ENCODE peak calls at places on chromosomes 1 and 21, in five cellular contexts. C is thoracic aorta, S is upper lobe of right lung, X is spleen, D is heart left ventricle. M is an unnamed sample.

GRCh38 chr1:117812868-117813511 is 116.4 kb downstream of the GDAP2 start:
- DNase-seq in C (no peak), S (no peak), X (no peak), D (no peak), M (no peak)

GRCh38 chr21:44710294-44710665 is 1.1 kb downstream of the TSPEAR start:
- DNase-seq in C (no peak), S (peak; percentile 52), X (no peak), D (no peak), M (peak; percentile 68)

GRCh38 chr1:118494998-118495397 is 310.0 kb upstream of the SPAG17 start:
- DNase-seq in C (no peak), S (no peak), X (no peak), D (no peak), M (no peak)

GRCh38 chr1:161986328-161986727 is 37.3 kb downstream of the OLFML2B start:
- DNase-seq in C (no peak), S (no peak), X (no peak), D (no peak), M (no peak)

GRCh38 chr1:228017356-228018124 is 10.7 kb downstream of the WNT3A start:
- DNase-seq in C (no peak), S (peak; percentile 38), X (peak; percentile 51), D (no peak), M (peak; percentile 43)

GRCh38 chr1:186059311-186059710 is 315.7 kb downstream of the TPR start:
- DNase-seq in C (no peak), S (no peak), X (no peak), D (no peak), M (no peak)

GRCh38 chr1:210025870-210026269 is 87.9 kb downstream of the SYT14 start:
- DNase-seq in C (no peak), S (no peak), X (no peak), D (no peak), M (no peak)

GRCh38 chr1:238439483-238439882 is 548.8 kb upstream of the ZP4 start:
- DNase-seq in C (no peak), S (no peak), X (no peak), D (no peak), M (no peak)

GRCh38 chr1:15201221-15201620 is 45.8 kb upstream of the FHAD1 start:
- DNase-seq in C (no peak), S (no peak), X (no peak), D (no peak), M (no peak)

GRCh38 chr1:108089482-108089881 is 110.7 kb downstream of the SLC25A24 start:
- DNase-seq in C (no peak), S (no peak), X (no peak), D (peak; percentile 9), M (no peak)

GRCh38 chr1:183231545-183231944 is 45.5 kb downstream of the LAMC2 start:
- DNase-seq in C (no peak), S (no peak), X (no peak), D (no peak), M (no peak)

GRCh38 chr1:4396571-4396970 is 257.8 kb upstream of the AJAP1 start:
- DNase-seq in C (no peak), S (no peak), X (no peak), D (no peak), M (no peak)

GRCh38 chr1:22662318-22662717 is 9.3 kb downstream of the C1QB start:
- DNase-seq in C (no peak), S (no peak), X (no peak), D (no peak), M (no peak)

GRCh38 chr1:200793677-200794076 is 55.0 kb downstream of the CAMSAP2 start:
- DNase-seq in C (no peak), S (no peak), X (no peak), D (no peak), M (no peak)

GRCh38 chr1:52123622-52124021 is 18.3 kb upstream of the ZFYVE9 start:
- DNase-seq in C (no peak), S (no peak), X (no peak), D (no peak), M (no peak)

GRCh38 chr1:31984419-31985347 is 29.0 kb upstream of the KHDRBS1 start:
- DNase-seq in C (no peak), S (no peak), X (no peak), D (no peak), M (no peak)

DNA sequence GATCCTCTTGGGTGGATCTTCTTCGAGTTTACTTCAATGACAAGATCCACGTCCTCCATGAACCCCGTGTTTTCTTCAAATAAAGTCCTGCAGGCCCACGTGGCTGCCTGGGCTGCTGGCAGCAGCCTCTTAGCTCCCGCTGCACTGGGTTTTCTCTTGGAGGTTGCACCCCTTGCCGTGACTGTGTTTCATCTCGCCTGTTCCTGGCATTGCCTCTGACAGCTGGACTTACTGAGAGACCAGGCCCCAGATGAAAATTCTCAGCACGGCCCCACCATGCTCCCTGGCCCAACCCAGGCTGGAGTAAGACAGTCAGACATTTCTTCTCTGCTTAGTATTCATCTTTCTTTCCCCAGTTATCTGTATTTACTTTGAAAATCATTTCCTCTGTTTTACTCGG is 274.8 kb upstream of the RUNX1 start:
- DNase-seq in C (no peak), S (no peak), X (no peak), D (peak; percentile 16), M (no peak)
- H3K27ac ChIP-seq in C (peak overlapping the region; percentile 81), S (peak overlapping the region; percentile 72), X (no peak overlapping the region), D (peak overlapping the region; percentile 69), M (peak overlapping the region; percentile 42)

GRCh38 chr1:246280551-246280950 is 226.5 kb downstream of the SMYD3 start:
- DNase-seq in C (no peak), S (no peak), X (no peak), D (no peak), M (no peak)
- TF ChIP-seq CTCF in C (no peak), S (peak; percentile 13), X (peak; percentile 20), D (peak; percentile 11), M (no peak)

GRCh38 chr1:225774276-225775147 is 3.1 kb upstream of the SRP9 start:
- DNase-seq in C (no peak), S (no peak), X (no peak), D (no peak), M (no peak)

GRCh38 chr1:225778412-225778669 is 715 bp downstream of the SRP9 start:
- DNase-seq in C (no peak), S (no peak), X (no peak), D (no peak), M (no peak)

GRCh38 chr1:225777058-225777582 is 506 bp upstream of the SRP9 start:
- DNase-seq in C (no peak), S (no peak), X (no peak), D (no peak), M (no peak)

GRCh38 chr1:225777583-225778411 is at the start of gene SRP9:
- DNase-seq in C (peak; percentile 95), S (peak; percentile 99), X (peak; percentile 99), D (peak; percentile 99), M (peak; percentile 99)

DNA sequence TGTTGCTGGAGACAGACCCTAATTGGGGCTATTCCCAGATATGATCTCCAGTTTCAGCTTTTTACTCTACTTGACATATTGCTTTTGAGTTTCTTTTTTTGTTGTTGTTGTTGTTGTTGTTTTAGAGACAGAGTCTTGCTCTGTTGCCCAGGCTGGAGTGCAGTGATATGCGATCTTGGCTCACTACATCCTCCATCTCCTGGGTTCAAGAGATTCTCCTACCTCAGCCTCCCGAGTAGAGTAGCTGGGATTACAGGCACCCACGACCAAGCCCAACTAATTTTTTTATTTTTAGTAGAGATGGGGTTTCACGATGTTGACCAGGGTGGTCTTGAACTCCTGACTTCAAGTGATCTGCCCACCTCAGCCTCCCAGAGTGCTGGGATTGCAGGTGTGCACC is 1.3 kb upstream of the SRP9 start:
- DNase-seq in C (no peak), S (no peak), X (no peak), D (no peak), M (no peak)
- H3K4me3 ChIP-seq in C (no peak overlapping the region), S (no peak overlapping the region), X (no peak overlapping the region), D (no peak overlapping the region), M (no peak overlapping the region)

GRCh38 chr1:39842726-39843305 is 40.5 kb downstream of the TRIT1 start:
- DNase-seq in C (no peak), S (no peak), X (no peak), D (no peak), M (no peak)

GRCh38 chr1:39847940-39848339 is 35.4 kb downstream of the TRIT1 start:
- DNase-seq in C (no peak), S (no peak), X (no peak), D (no peak), M (no peak)

GRCh38 chr1:39842030-39842678 is 41.1 kb downstream of the TRIT1 start:
- DNase-seq in C (no peak), S (no peak), X (no peak), D (no peak), M (no peak)

GRCh38 chr1:39849203-39849602 is 34.1 kb downstream of the TRIT1 start:
- DNase-seq in C (no peak), S (no peak), X (no peak), D (no peak), M (no peak)

GRCh38 chr1:39845569-39846566 is 37.4 kb downstream of the TRIT1 start:
- DNase-seq in C (peak; percentile 59), S (peak; percentile 84), X (peak; percentile 90), D (peak; percentile 90), M (no peak)
- H3K27ac ChIP-seq in C (no peak overlapping the region), S (peak overlapping the region; percentile 40), X (peak overlapping the region; percentile 55), D (peak overlapping the region; percentile 80), M (no peak overlapping the region)

GRCh38 chr1:234912541-234913312 is 215.9 kb downstream of the TOMM20 start:
- DNase-seq in C (no peak), S (peak; percentile 72), X (no peak), D (no peak), M (no peak)
- TF ChIP-seq CTCF in C (no peak), S (peak; percentile 17), X (no peak), D (peak; percentile 11), M (no peak)

DNA sequence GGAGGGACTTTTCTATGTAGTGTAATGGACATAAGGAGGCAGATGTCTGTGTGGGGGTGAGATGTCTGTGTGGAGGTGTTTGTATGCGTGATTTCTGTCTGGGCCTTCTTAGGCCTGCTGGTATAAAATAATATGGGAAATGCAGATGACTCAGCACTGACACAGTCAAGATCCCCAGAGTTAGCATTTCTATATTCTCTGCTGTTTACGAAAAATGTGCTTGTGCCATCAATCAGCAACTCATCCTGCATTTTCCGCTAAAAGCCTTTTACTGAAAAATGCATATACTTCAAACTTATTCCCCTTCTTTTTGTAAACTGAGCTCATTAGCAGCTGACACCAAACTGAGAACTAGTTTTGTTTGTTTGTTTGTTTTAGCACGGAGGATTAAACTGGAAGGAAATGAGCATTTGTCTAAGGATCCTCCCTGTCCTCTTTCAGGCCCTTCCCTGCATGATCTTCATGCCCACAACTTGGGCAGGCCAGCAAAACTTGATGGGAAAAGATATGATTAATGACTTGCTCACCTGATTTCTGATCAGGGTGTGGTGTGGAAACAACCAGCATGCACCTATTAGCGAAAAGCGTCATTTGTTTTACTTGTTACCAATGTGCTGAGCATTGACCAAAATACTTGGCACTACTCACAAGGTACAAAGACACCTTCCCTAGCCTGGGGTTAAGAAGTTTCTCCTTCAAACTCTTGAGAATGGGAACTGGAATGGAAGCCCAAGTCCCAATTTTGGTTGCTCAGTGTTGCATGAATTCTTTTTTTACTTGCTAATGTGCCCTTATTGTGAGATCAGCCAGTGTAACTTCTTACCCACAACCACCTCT is 77.4 kb downstream of the NDUFS5 start:
- DNase-seq in C (no peak), S (no peak), X (no peak), D (no peak), M (no peak)
- H3K4me3 ChIP-seq in C (no peak overlapping the region), S (no peak overlapping the region), X (no peak overlapping the region), D (no peak overlapping the region), M (no peak overlapping the region)

DNA sequence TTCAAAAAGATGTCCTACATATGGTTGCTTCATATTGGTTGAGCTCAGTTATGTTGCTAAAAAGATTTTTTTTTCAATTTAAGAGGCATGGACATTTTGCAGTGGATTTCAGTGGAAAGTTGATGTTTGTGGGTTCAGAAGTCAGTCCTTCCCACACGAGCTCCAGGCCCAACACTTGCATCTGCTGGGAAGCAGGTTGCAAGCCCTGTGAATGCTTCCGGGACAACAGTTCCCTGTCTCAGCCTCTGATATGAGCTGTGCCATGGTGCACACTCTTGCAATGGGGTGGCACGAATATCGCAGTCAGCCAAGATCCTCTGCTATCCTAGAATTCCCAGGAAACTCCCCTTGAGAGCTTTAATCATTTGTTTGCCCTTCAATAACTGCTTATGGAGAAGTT is 30.3 kb upstream of the ABCG1 start:
- DNase-seq in C (no peak), S (no peak), X (peak; percentile 75), D (no peak), M (no peak)
- H3K27ac ChIP-seq in C (no peak overlapping the region), S (no peak overlapping the region), X (peak overlapping the region; percentile 77), D (peak overlapping the region; percentile 93), M (peak overlapping the region; percentile 65)

M was measured in coronary artery.